ENCODE peak calls at places on chromosome 14, in four cellular contexts. P is H54, D is non-pigmented ciliary epithelial cell, X is fibroblast of the aortic adventitia. V is an unnamed sample.

GRCh38 chr14:64701660-64702059 is 2.6 kb upstream of the PLEKHG3 start:
- DNase-seq in P (no peak), X (no peak), D (no peak), V (no peak)

GRCh38 chr14:41785696-41786095 is 179.0 kb downstream of the LRFN5 start:
- DNase-seq in X (no peak), P (no peak), D (no peak), V (no peak)

GRCh38 chr14:101499080-101499479 is 62.2 kb upstream of the DIO3 start:
- DNase-seq in X (no peak), P (no peak), D (no peak), V (no peak)

GRCh38 chr14:95502381-95502950 is 14.0 kb downstream of the SYNE3 start:
- DNase-seq in P (no peak), D (no peak), X (no peak), V (no peak)

GRCh38 chr14:58697927-58698641 is 60.3 kb downstream of the DACT1 start:
- DNase-seq in D (no peak), P (no peak), X (no peak), V (no peak)

GRCh38 chr14:98548071-98548686 is 723.8 kb downstream of the BCL11B start:
- DNase-seq in D (no peak), P (no peak), X (no peak), V (no peak)

GRCh38 chr14:44530482-44530881 is 23.4 kb upstream of the FSCB start:
- DNase-seq in P (no peak), D (no peak), X (peak), V (no peak)

GRCh38 chr14:67704484-67705089 is 2.9 kb downstream of the RDH12 start:
- DNase-seq in X (peak), D (no peak), P (peak), V (peak)

GRCh38 chr14:37973031-37973908 is 234.4 kb upstream of the SSTR1 start:
- DNase-seq in P (no peak), D (no peak), X (no peak), V (no peak)

GRCh38 chr14:101878222-101879211 is 85.9 kb upstream of the DYNC1H1 start:
- DNase-seq in X (no peak), P (no peak), D (no peak), V (no peak)

GRCh38 chr14:96176811-96177211 is 27.8 kb upstream of the BDKRB2 start:
- DNase-seq in P (no peak), X (peak), D (no peak), V (no peak)